ENCODE peak calls at places on chromosomes 6 and 20, in seven cellular contexts. N, W, K, L, D, U and J are unnamed samples.

GRCh38 chr6:142331601-142332000 is 29.8 kb downstream of the ADGRG6 start:
- DNase-seq in L (no peak), D (no peak), N (no peak), K (no peak), U (no peak), W (no peak), J (no peak)

GRCh38 chr20:3797592-3798404 is 1.7 kb downstream of the CDC25B start:
- DNase-seq in N (no peak), L (peak; percentile 34), W (peak; percentile 67), D (no peak), K (no peak), U (no peak), J (no peak)

GRCh38 chr6:132007474-132008190 is 56.5 kb upstream of the CCN2 start:
- DNase-seq in N (no peak), K (no peak), W (peak; percentile 83), L (no peak), U (peak; percentile 27), D (no peak), J (no peak)

GRCh38 chr6:42539135-42539534 is 24.7 kb upstream of the UBR2 start:
- DNase-seq in K (no peak), U (no peak), D (no peak), N (no peak), L (no peak), W (peak; percentile 16), J (no peak)

GRCh38 chr6:154154389-154154967 is 115.4 kb downstream of the OPRM1 start:
- DNase-seq in K (no peak), N (peak; percentile 83), L (no peak), D (no peak), U (peak; percentile 67), W (peak; percentile 80), J (no peak)

GRCh38 chr6:151680846-151681425 is 126.5 kb upstream of the ESR1 start:
- DNase-seq in D (no peak), K (no peak), W (no peak), N (no peak), U (no peak), L (no peak), J (no peak)

GRCh38 chr20:49887251-49887827 is 28.0 kb downstream of the SPATA2 start:
- DNase-seq in W (peak; percentile 38), L (no peak), U (no peak), K (no peak), N (no peak), D (no peak), J (no peak)

GRCh38 chr20:44092551-44093248 is 94.3 kb downstream of the JPH2 start:
- DNase-seq in K (no peak), U (peak; percentile 60), L (no peak), N (peak; percentile 50), D (no peak), W (peak; percentile 49), J (no peak)

GRCh38 chr20:54475334-54476287 is at the start of gene DOK5:
- DNase-seq in K (peak; percentile 15), N (peak; percentile 54), L (peak; percentile 42), U (no peak), W (peak; percentile 12), D (peak; percentile 53), J (peak; percentile 11)

GRCh38 chr6:150615967-150616366 is 16.3 kb downstream of the PLEKHG1 start:
- DNase-seq in U (no peak), N (no peak), W (no peak), K (no peak), D (no peak), L (no peak), J (no peak)
- H3K4me3 ChIP-seq in U (no peak overlapping the region), N (no peak overlapping the region), W (no peak overlapping the region), K (no peak overlapping the region), D (no peak overlapping the region), L (no peak overlapping the region), J (no peak overlapping the region)

GRCh38 chr20:10662151-10662550 is 11.6 kb downstream of the JAG1 start:
- DNase-seq in W (no peak), D (no peak), N (no peak), U (no peak), L (no peak), K (no peak), J (no peak)
- H3K4me1 ChIP-seq in W (peaks cover 14% of the 10 kb centered on the region), D (peaks cover 70% of the 10 kb centered on the region), N (peaks cover 53% of the 10 kb centered on the region), U (peaks cover 99% of the 10 kb centered on the region), L (peaks cover 57% of the 10 kb centered on the region), K (peaks cover 75% of the 10 kb centered on the region), J (peaks cover 55% of the 10 kb centered on the region)

GRCh38 chr6:78942451-78942850 is 75.1 kb downstream of the IRAK1BP1 start:
- DNase-seq in N (no peak), D (no peak), U (no peak), W (peak; percentile 15), L (no peak), K (no peak), J (no peak)

GRCh38 chr6:78947529-78947928 is 80.2 kb downstream of the IRAK1BP1 start:
- DNase-seq in D (no peak), K (no peak), U (no peak), L (no peak), N (no peak), W (peak; percentile 62), J (no peak)

GRCh38 chr6:78952362-78952761 is 85.0 kb downstream of the IRAK1BP1 start:
- DNase-seq in N (no peak), K (no peak), U (no peak), D (no peak), L (no peak), W (no peak), J (no peak)

GRCh38 chr6:78948785-78949184 is 81.4 kb downstream of the IRAK1BP1 start:
- DNase-seq in D (no peak), K (no peak), W (no peak), L (no peak), U (no peak), N (no peak), J (no peak)

GRCh38 chr6:78947962-78948361 is 80.6 kb downstream of the IRAK1BP1 start:
- DNase-seq in U (no peak), K (no peak), N (no peak), L (no peak), W (peak; percentile 72), D (no peak), J (no peak)
- H3K27ac ChIP-seq in U (no peak overlapping the region), K (no peak overlapping the region), N (no peak overlapping the region), L (no peak overlapping the region), W (no peak overlapping the region), D (no peak overlapping the region), J (no peak overlapping the region)

GRCh38 chr20:45919951-45920794 is 8.2 kb upstream of the PLTP start:
- DNase-seq in U (no peak), W (peak; percentile 75), D (no peak), K (no peak), L (no peak), N (no peak), J (no peak)
- H3K4me3 ChIP-seq in U (no peak overlapping the region), W (no peak overlapping the region), D (no peak overlapping the region), K (no peak overlapping the region), L (no peak overlapping the region), N (no peak overlapping the region), J (no peak overlapping the region)

GRCh38 chr6:15365273-15365687 is 119.4 kb downstream of the JARID2 start:
- DNase-seq in L (peak; percentile 88), U (peak; percentile 72), N (peak; percentile 64), W (peak; percentile 84), D (peak; percentile 80), K (peak; percentile 71), J (peak; percentile 18)
- H3K4me1 ChIP-seq in L (peaks cover 58% of the 10 kb centered on the region), U (peaks cover 45% of the 10 kb centered on the region), N (peaks cover 33% of the 10 kb centered on the region), W (peaks cover 17% of the 10 kb centered on the region), D (peaks cover 75% of the 10 kb centered on the region), K (peaks cover 86% of the 10 kb centered on the region), J (peaks cover 13% of the 10 kb centered on the region)

DNA sequence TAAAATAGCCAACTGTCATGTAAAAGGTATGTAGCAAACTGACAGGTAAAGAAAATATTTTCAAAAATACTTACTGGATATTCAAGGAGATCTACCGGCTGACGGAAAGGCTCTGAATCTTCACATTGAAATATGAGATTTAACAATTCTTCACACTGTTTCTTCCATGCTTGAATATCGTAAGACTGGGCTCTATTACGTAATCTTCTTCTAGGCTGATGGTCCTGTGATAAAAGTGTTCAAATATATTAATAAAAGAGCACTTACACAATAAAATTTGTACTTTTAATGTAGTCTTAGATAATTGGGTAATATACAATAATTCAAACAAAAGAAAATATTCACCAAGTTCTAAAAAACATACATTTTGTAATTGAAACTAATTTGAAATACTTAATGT is 87.4 kb downstream of the IRAK1BP1 start:
- DNase-seq in D (no peak), U (no peak), L (no peak), W (no peak), N (no peak), K (no peak), J (no peak)
- H3K27ac ChIP-seq in D (no peak overlapping the region), U (no peak overlapping the region), L (no peak overlapping the region), W (no peak overlapping the region), N (no peak overlapping the region), K (no peak overlapping the region), J (no peak overlapping the region)

GRCh38 chr20:35226775-35227681 is 538 bp downstream of the MMP24 start:
- DNase-seq in L (peak; percentile 58), W (peak; percentile 34), K (no peak), D (peak; percentile 52), U (peak; percentile 49), N (peak; percentile 89), J (no peak)
- H3K4me3 ChIP-seq in L (peak overlapping the region; percentile 27), W (peak overlapping the region; percentile 32), K (peak overlapping the region; percentile 31), D (peak overlapping the region; percentile 38), U (peak overlapping the region; percentile 65), N (no peak overlapping the region), J (peak overlapping the region; percentile 58)

GRCh38 chr20:10660661-10661060 is 13.1 kb downstream of the JAG1 start:
- DNase-seq in K (no peak), W (no peak), D (peak; percentile 44), U (no peak), N (no peak), L (no peak), J (no peak)
- H3K4me1 ChIP-seq in K (peaks cover 68% of the 10 kb centered on the region), W (peaks cover 9% of the 10 kb centered on the region), D (peaks cover 57% of the 10 kb centered on the region), U (peaks cover 97% of the 10 kb centered on the region), N (peaks cover 53% of the 10 kb centered on the region), L (peaks cover 53% of the 10 kb centered on the region), J (peaks cover 100% of the 10 kb centered on the region)

DNA sequence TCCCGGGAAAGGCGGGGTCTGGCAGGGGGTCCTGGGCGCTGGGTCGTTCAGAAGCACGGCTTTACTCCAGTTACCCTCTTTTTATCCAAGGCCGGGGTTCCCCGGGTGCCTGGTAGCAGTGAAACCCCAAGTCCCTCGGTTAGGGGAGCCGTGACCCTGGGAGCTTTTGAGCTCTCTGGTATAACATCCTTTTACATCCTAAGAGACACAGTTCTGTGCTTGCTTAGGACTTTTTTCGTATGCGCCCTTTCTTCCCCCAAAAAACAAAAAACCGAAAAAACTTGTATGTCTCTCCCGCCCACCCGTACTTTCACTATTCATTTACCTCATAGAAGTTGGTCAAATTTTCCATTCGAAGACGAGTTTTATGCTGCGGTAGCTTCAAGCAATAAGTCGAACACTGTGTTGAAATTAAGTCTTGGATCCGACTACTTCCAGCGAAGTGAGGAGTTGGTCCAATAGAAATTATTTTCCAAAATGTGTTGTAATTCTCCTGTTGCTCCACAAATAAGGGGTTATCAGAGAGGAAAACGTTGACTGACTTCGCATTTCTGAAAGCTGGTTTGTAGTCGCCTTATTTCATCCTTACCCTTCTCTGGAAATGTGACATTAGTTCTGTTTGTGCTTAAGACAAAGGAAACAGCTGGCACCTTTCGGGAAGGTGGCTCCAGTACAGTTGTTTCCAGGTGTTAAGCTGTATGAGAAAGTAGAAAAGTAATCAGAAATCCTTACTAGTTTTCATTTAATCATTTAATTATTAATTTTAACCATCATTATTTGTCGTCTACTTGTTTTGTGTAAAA is 842 bp upstream of the MAN1A1 start:
- DNase-seq in N (peak; percentile 22), D (no peak), U (peak; percentile 4), L (no peak), K (no peak), W (peak; percentile 67), J (no peak)
- H3K27ac ChIP-seq in N (no peak overlapping the region), D (peak overlapping the region; percentile 83), U (peak overlapping the region; percentile 62), L (peak overlapping the region; percentile 97), K (peak overlapping the region; percentile 89), W (peak overlapping the region; percentile 75), J (peak overlapping the region; percentile 98)